ENCODE peak calls at places on chromosomes 6 and 20, in six cellular contexts. One of them, this sample, is unnamed.

GRCh38 chr6:42075159-42075838 is 25.0 kb downstream of the TAF8 start:
- DNase-seq in endothelial cell: peak
- DNase-seq in activated T-cell treated with anti-CD3 and anti-CD28 coated beads for 1 hour: peak
- DNase-seq in NCI-H1092: peak
- DNase-seq in T-helper 17 cell: peak
- DNase-seq in B cell: peak
- DNase-seq in this sample: peak

GRCh38 chr6:106027760-106028159 is 58.4 kb upstream of the PRDM1 start:
- DNase-seq in endothelial cell: no peak
- DNase-seq in activated T-cell treated with anti-CD3 and anti-CD28 coated beads for 1 hour: no peak
- DNase-seq in NCI-H1092: no peak
- DNase-seq in T-helper 17 cell: no peak
- DNase-seq in B cell: no peak
- DNase-seq in this sample: no peak

GRCh38 chr6:39137235-39137634 is 22.2 kb upstream of the SAYSD1 start:
- DNase-seq in endothelial cell: peak
- DNase-seq in activated T-cell treated with anti-CD3 and anti-CD28 coated beads for 1 hour: peak
- DNase-seq in NCI-H1092: no peak
- DNase-seq in T-helper 17 cell: peak
- DNase-seq in B cell: no peak
- DNase-seq in this sample: no peak

GRCh38 chr6:30219244-30219643 is 6.0 kb upstream of the TRIM26 start:
- DNase-seq in endothelial cell: peak
- DNase-seq in activated T-cell treated with anti-CD3 and anti-CD28 coated beads for 1 hour: peak
- DNase-seq in NCI-H1092: peak
- DNase-seq in T-helper 17 cell: peak
- DNase-seq in B cell: peak
- DNase-seq in this sample: peak

GRCh38 chr6:102853249-102853955 is 1459.9 kb downstream of the GRIK2 start:
- DNase-seq in endothelial cell: no peak
- DNase-seq in activated T-cell treated with anti-CD3 and anti-CD28 coated beads for 1 hour: no peak
- DNase-seq in NCI-H1092: no peak
- DNase-seq in T-helper 17 cell: no peak
- DNase-seq in B cell: no peak
- DNase-seq in this sample: no peak

GRCh38 chr20:56323656-56324055 is 35.1 kb upstream of the FAM210B start:
- DNase-seq in endothelial cell: no peak
- DNase-seq in activated T-cell treated with anti-CD3 and anti-CD28 coated beads for 1 hour: no peak
- DNase-seq in NCI-H1092: no peak
- DNase-seq in T-helper 17 cell: no peak
- DNase-seq in B cell: no peak
- DNase-seq in this sample: no peak

GRCh38 chr6:73604020-73604419 is 49.8 kb downstream of the SLC17A5 start:
- DNase-seq in endothelial cell: no peak
- DNase-seq in activated T-cell treated with anti-CD3 and anti-CD28 coated beads for 1 hour: no peak
- DNase-seq in NCI-H1092: no peak
- DNase-seq in T-helper 17 cell: no peak
- DNase-seq in B cell: no peak
- DNase-seq in this sample: no peak

GRCh38 chr20:25484911-25485511 is 77.5 kb downstream of the GINS1 start:
- DNase-seq in endothelial cell: no peak
- DNase-seq in activated T-cell treated with anti-CD3 and anti-CD28 coated beads for 1 hour: no peak
- DNase-seq in NCI-H1092: no peak
- DNase-seq in T-helper 17 cell: no peak
- DNase-seq in B cell: no peak
- DNase-seq in this sample: no peak

GRCh38 chr6:28351087-28351486 is 1.3 kb downstream of the ZKSCAN3 start:
- DNase-seq in endothelial cell: no peak
- DNase-seq in activated T-cell treated with anti-CD3 and anti-CD28 coated beads for 1 hour: no peak
- DNase-seq in NCI-H1092: no peak
- DNase-seq in T-helper 17 cell: no peak
- DNase-seq in B cell: no peak
- DNase-seq in this sample: no peak

GRCh38 chr20:38243617-38244016 is 16.9 kb downstream of the KIAA1755 start:
- DNase-seq in endothelial cell: no peak
- DNase-seq in activated T-cell treated with anti-CD3 and anti-CD28 coated beads for 1 hour: no peak
- DNase-seq in NCI-H1092: no peak
- DNase-seq in T-helper 17 cell: no peak
- DNase-seq in B cell: no peak
- DNase-seq in this sample: no peak

GRCh38 chr20:20196610-20197009 is 144.3 kb downstream of the CFAP61 start:
- DNase-seq in endothelial cell: no peak
- DNase-seq in activated T-cell treated with anti-CD3 and anti-CD28 coated beads for 1 hour: no peak
- DNase-seq in NCI-H1092: no peak
- DNase-seq in T-helper 17 cell: no peak
- DNase-seq in B cell: no peak
- DNase-seq in this sample: no peak

GRCh38 chr20:34585019-34585418 is 26.5 kb downstream of the MAP1LC3A start:
- DNase-seq in endothelial cell: no peak
- DNase-seq in activated T-cell treated with anti-CD3 and anti-CD28 coated beads for 1 hour: no peak
- DNase-seq in NCI-H1092: no peak
- DNase-seq in T-helper 17 cell: no peak
- DNase-seq in B cell: no peak
- DNase-seq in this sample: no peak

GRCh38 chr6:151665329-151665728 is 142.2 kb upstream of the ESR1 start:
- DNase-seq in endothelial cell: no peak
- DNase-seq in activated T-cell treated with anti-CD3 and anti-CD28 coated beads for 1 hour: no peak
- DNase-seq in NCI-H1092: no peak
- DNase-seq in T-helper 17 cell: no peak
- DNase-seq in B cell: no peak
- DNase-seq in this sample: no peak

GRCh38 chr20:49579195-49579594 is 11.3 kb upstream of the PTGIS start:
- DNase-seq in endothelial cell: no peak
- DNase-seq in activated T-cell treated with anti-CD3 and anti-CD28 coated beads for 1 hour: no peak
- DNase-seq in NCI-H1092: no peak
- DNase-seq in T-helper 17 cell: no peak
- DNase-seq in B cell: no peak
- DNase-seq in this sample: no peak

GRCh38 chr20:9602834-9603173 is 88.4 kb downstream of the LAMP5 start:
- DNase-seq in endothelial cell: no peak
- DNase-seq in activated T-cell treated with anti-CD3 and anti-CD28 coated beads for 1 hour: no peak
- DNase-seq in NCI-H1092: no peak
- DNase-seq in T-helper 17 cell: no peak
- DNase-seq in B cell: no peak
- DNase-seq in this sample: no peak

GRCh38 chr20:55580475-55580874 is 424.8 kb downstream of the CBLN4 start:
- DNase-seq in endothelial cell: no peak
- DNase-seq in activated T-cell treated with anti-CD3 and anti-CD28 coated beads for 1 hour: no peak
- DNase-seq in NCI-H1092: no peak
- DNase-seq in T-helper 17 cell: no peak
- DNase-seq in B cell: no peak
- DNase-seq in this sample: no peak

This sample was measured in CD4-positive, alpha-beta T cell.